ENCODE peak calls at places on chromosomes 5 and 9, in four cellular contexts. M is thoracic aorta; U is activated T-helper 1 cell treated with anti-CD3 and anti-CD28 coated beads, Interleukin-2, amount 50 U/mL, for 16 hours; O is left cardiac atrium. Q is an unnamed sample.

GRCh38 chr5:145531038-145531734 is 304.0 kb downstream of the PRELID2 start:
- DNase-seq in M (no peak), U (no peak), O (peak), Q (no peak)

GRCh38 chr9:73149371-73150067 is 2.1 kb upstream of the ANXA1 start:
- DNase-seq in M (no peak), U (no peak), O (no peak), Q (no peak)

GRCh38 chr9:104300125-104300524 is 203.9 kb upstream of the OR13F1 start:
- DNase-seq in M (no peak), U (no peak), O (no peak), Q (no peak)

GRCh38 chr9:126147186-126147585 is 179.4 kb upstream of the MVB12B start:
- DNase-seq in M (no peak), U (no peak), O (no peak), Q (no peak)

GRCh38 chr5:34694012-34694411 is 37.9 kb downstream of the RAI14 start:
- DNase-seq in M (no peak), U (no peak), O (no peak), Q (no peak)

GRCh38 chr9:107019216-107019615 is 156.2 kb downstream of the ZNF462 start:
- DNase-seq in M (no peak), U (no peak), O (no peak), Q (no peak)

GRCh38 chr5:157547909-157548512 is 27.6 kb downstream of the ADAM19 start:
- DNase-seq in M (no peak), U (no peak), O (no peak), Q (no peak)

GRCh38 chr9:642014-642413 is 199.5 kb upstream of the DMRT1 start:
- DNase-seq in M (no peak), U (no peak), O (no peak), Q (no peak)

Q was measured in BE2C.